ENCODE peak calls at places on chromosome 4, in seven cellular contexts. R is ovary, E is uterus, Y is cardiac muscle cell, P is OCI-LY7, I is H1, L is K562. T is an unnamed sample. For H3K9me3, the result is how much of the 10 kb centered on the place peaks cover.

GRCh38 chr4:1477045-1477905 is 71.0 kb upstream of the NKX1-1 start:
- DNase-seq in R (no peak), E (peak), Y (no peak), P (no peak), I (no peak), L (no peak), T (no peak)

GRCh38 chr4:11470709-11471441 is 42.2 kb upstream of the HS3ST1 start:
- DNase-seq in R (no peak), E (no peak), Y (no peak), P (no peak), I (no peak), L (no peak), T (no peak)

GRCh38 chr4:8759987-8760386 is 111.7 kb downstream of the HMX1 start:
- DNase-seq in R (no peak), E (no peak), Y (no peak), P (no peak), I (no peak), L (no peak), T (no peak)

GRCh38 chr4:6782147-6782845 is at the start of gene KIAA0232:
- DNase-seq in R (peak), E (peak), Y (peak), P (peak), I (peak), L (peak), T (no peak)

GRCh38 chr4:67714955-67715354 is 14.0 kb upstream of the UBA6 start:
- DNase-seq in R (no peak), E (no peak), Y (no peak), P (no peak), I (no peak), L (no peak), T (no peak)

GRCh38 chr4:147289181-147289580 is 191.7 kb upstream of the EDNRA start:
- DNase-seq in R (no peak), E (no peak), Y (peak), P (no peak), I (no peak), L (no peak), T (no peak)

GRCh38 chr4:147511005-147511660 is 30.2 kb downstream of the EDNRA start:
- DNase-seq in R (no peak), E (no peak), Y (no peak), P (no peak), I (no peak), L (no peak), T (no peak)

GRCh38 chr4:181799670-181800069 is 443.5 kb upstream of the TENM3 start:
- DNase-seq in R (no peak), E (no peak), Y (no peak), P (no peak), I (no peak), L (no peak), T (no peak)

GRCh38 chr4:19819737-19820136 is 432.0 kb upstream of the SLIT2 start:
- DNase-seq in R (no peak), E (no peak), Y (no peak), P (no peak), I (no peak), L (no peak), T (no peak)

GRCh38 chr4:183017962-183018361 is 81.1 kb upstream of the WWC2 start:
- DNase-seq in R (no peak), E (no peak), Y (no peak), P (no peak), I (no peak), L (no peak), T (no peak)

GRCh38 chr4:80876810-80877209 is 153.7 kb upstream of the BMP3 start:
- DNase-seq in R (no peak), E (no peak), Y (peak), P (peak), I (no peak), L (no peak), T (no peak)

GRCh38 chr4:126592088-126592487 is 1040.7 kb upstream of the INTU start:
- DNase-seq in R (no peak), E (no peak), Y (peak), P (no peak), I (no peak), L (peak), T (no peak)
- TF ChIP-seq CTCF in R (no peak), E (no peak), Y (peak), P (no peak), I (no peak), L (no peak), T (no peak)

DNA sequence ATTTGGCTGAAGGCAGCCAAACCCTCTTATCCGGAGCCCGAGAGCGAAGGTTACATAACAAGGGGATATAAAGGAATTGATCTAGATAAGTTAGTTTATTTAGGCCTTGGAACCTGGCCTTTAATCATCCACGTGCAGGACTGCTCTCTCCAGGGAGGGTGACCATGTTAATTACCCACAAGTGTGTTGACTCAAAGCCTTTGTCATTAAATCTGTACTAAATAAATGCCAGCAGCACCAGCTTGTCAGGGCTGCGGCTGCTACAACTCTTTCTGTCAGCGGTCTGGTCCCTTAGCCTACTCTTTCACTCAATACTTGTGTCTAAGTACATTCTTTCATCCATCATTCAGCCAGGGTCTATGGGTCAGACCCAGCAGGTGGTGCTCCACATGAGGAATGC is 206.1 kb downstream of the TBCK start:
- DNase-seq in R (no peak), E (no peak), Y (no peak), P (no peak), I (no peak), L (no peak), T (no peak)
- H3K9me3 ChIP-seq in R (under half), E (under half), Y (under half), P (under half), I (under half), L (under half), T (under half)

GRCh38 chr4:24373662-24374061 is 210.7 kb downstream of the DHX15 start:
- DNase-seq in R (no peak), E (no peak), Y (no peak), P (no peak), I (no peak), L (no peak), T (no peak)

GRCh38 chr4:24369630-24370029 is 214.7 kb downstream of the DHX15 start:
- DNase-seq in R (no peak), E (no peak), Y (no peak), P (no peak), I (no peak), L (no peak), T (no peak)

GRCh38 chr4:24370421-24370820 is 213.9 kb downstream of the DHX15 start:
- DNase-seq in R (no peak), E (no peak), Y (no peak), P (no peak), I (no peak), L (no peak), T (no peak)

GRCh38 chr4:24372341-24372740 is 212.0 kb downstream of the DHX15 start:
- DNase-seq in R (no peak), E (no peak), Y (no peak), P (no peak), I (no peak), L (no peak), T (no peak)

GRCh38 chr4:24372915-24373314 is 211.4 kb downstream of the DHX15 start:
- DNase-seq in R (no peak), E (no peak), Y (no peak), P (no peak), I (no peak), L (no peak), T (no peak)
- TF ChIP-seq CTCF in R (no peak), E (no peak), Y (no peak), P (no peak), I (no peak), L (no peak), T (no peak)

DNA sequence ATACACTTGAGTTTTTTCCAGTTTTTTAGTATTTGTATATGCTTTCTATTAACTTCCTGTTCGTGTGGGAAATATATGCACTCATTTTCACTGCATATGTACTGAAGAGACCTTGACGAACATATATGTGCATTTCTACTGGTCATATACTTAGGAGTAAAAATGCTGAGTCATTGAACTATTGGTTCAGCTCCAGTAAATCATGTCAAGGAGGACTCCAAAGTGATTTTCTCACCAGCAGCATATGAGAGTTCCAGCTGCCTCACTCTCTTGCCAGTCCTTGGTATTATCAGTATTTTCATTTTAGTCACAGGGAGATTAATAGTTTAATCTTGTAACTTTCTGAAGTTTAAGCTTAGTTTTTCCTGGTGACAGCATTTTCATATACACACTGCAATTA is 2750.2 kb downstream of the ARAP2 start:
- DNase-seq in R (no peak), E (no peak), Y (peak), P (no peak), I (no peak), L (no peak), T (no peak)
- H3K9me3 ChIP-seq in R (under half), E (under half), Y (under half), P (under half), I (under half), L (under half), T (under half)

GRCh38 chr4:140152015-140152703 is 1.8 kb downstream of the MAML3 start:
- DNase-seq in R (peak), E (peak), Y (no peak), P (peak), I (no peak), L (peak), T (no peak)
- TF ChIP-seq CTCF in R (peak), E (peak), Y (peak), P (peak), I (no peak), L (peak), T (no peak)